ENCODE peak calls at places on chromosomes 12 and 14, in nine cellular contexts. D is astrocyte; X is Right ventricle myocardium superior; J is pancreas; H is T-helper 9 cell; V is anterior cingulate cortex; W is activated CD4-positive, CD25-positive, alpha-beta regulatory T cell treated with anti-CD3 and anti-CD28 coated beads, Interleukin-2, amount 50 U/mL, for 16 hours; M is left ventricle myocardium superior; O is tibial nerve. Z is an unnamed sample.

GRCh38 chr14:23551266-23552028 is at the start of gene ZFHX2:
- DNase-seq in V (peak), M (peak), O (peak), H (peak), W (peak), J (peak), X (peak), D (peak), Z (peak)

GRCh38 chr12:25957898-25958253 is 606 bp upstream of the RASSF8 start:
- DNase-seq in M (no peak), D (peak), W (no peak), H (no peak), V (no peak), O (peak), X (no peak), J (no peak), Z (peak)

GRCh38 chr12:26723379-26724308 is 109.3 kb downstream of the ITPR2 start:
- DNase-seq in O (no peak), D (peak), M (no peak), J (no peak), V (no peak), W (no peak), H (no peak), X (no peak), Z (no peak)

GRCh38 chr14:89465894-89466293 is 48.9 kb upstream of the FOXN3 start:
- DNase-seq in X (no peak), V (no peak), D (no peak), M (no peak), J (no peak), W (no peak), H (no peak), O (no peak), Z (no peak)

GRCh38 chr12:79897617-79898016 is 37.3 kb downstream of the PPP1R12A start:
- DNase-seq in M (no peak), V (no peak), W (no peak), X (no peak), O (no peak), H (no peak), D (peak), J (no peak), Z (no peak)

GRCh38 chr12:48198619-48198973 is 4.5 kb downstream of the OR10AD1 start:
- DNase-seq in W (no peak), O (no peak), J (peak), D (no peak), X (peak), H (no peak), V (no peak), M (peak), Z (no peak)

GRCh38 chr14:51860164-51860835 is at the start of gene GNG2:
- DNase-seq in O (peak), D (peak), H (peak), X (peak), M (peak), J (peak), V (peak), W (peak), Z (peak)

GRCh38 chr12:70241845-70242244 is 1.4 kb upstream of the CNOT2 start:
- DNase-seq in J (no peak), D (no peak), V (no peak), X (no peak), W (no peak), M (no peak), H (no peak), O (no peak), Z (no peak)

GRCh38 chr12:124744659-124745467 is 118.8 kb downstream of the SCARB1 start:
- DNase-seq in V (no peak), O (no peak), M (peak), D (no peak), X (no peak), J (no peak), W (no peak), H (no peak), Z (no peak)

GRCh38 chr14:73457050-73457934 is 1.1 kb downstream of the NUMB start:
- DNase-seq in W (no peak), O (no peak), H (peak), M (peak), D (no peak), X (peak), J (peak), V (no peak), Z (no peak)

GRCh38 chr12:113914806-113915205 is 51.3 kb downstream of the RBM19 start:
- DNase-seq in X (no peak), W (no peak), J (no peak), V (no peak), D (no peak), O (no peak), M (no peak), H (no peak), Z (no peak)

GRCh38 chr12:110741371-110741770 is 1.3 kb downstream of the PPP1CC start:
- DNase-seq in V (no peak), J (no peak), H (no peak), W (no peak), X (no peak), M (no peak), O (no peak), D (no peak), Z (no peak)

GRCh38 chr12:19971396-19971802 is 396.9 kb upstream of the PDE3A start:
- DNase-seq in J (peak), D (peak), W (no peak), V (no peak), M (no peak), X (no peak), H (no peak), O (no peak), Z (no peak)

GRCh38 chr12:48794870-48795269 is 6.0 kb upstream of the ADCY6 start:
- DNase-seq in O (no peak), X (no peak), M (no peak), H (no peak), D (no peak), W (no peak), V (no peak), J (no peak), Z (no peak)

GRCh38 chr12:25811656-25812126 is 146.8 kb upstream of the RASSF8 start:
- DNase-seq in D (peak), V (no peak), M (no peak), X (no peak), O (no peak), W (no peak), H (no peak), J (no peak), Z (peak)

GRCh38 chr14:91873476-91874265 is 6.3 kb upstream of the TC2N start:
- DNase-seq in V (no peak), J (peak), D (no peak), M (peak), H (peak), O (no peak), X (no peak), W (peak), Z (no peak)

GRCh38 chr14:63262446-63262845 is 56.3 kb downstream of the GPHB5 start:
- DNase-seq in D (no peak), V (no peak), J (no peak), X (no peak), H (no peak), M (no peak), O (no peak), W (no peak), Z (no peak)

GRCh38 chr12:131208425-131208824 is 254.7 kb downstream of the ADGRD1 start:
- DNase-seq in W (no peak), V (no peak), J (no peak), X (no peak), D (no peak), H (no peak), O (no peak), M (no peak), Z (no peak)

GRCh38 chr14:29410581-29410980 is 517.1 kb downstream of the PRKD1 start:
- DNase-seq in X (no peak), D (no peak), H (no peak), W (no peak), O (no peak), M (no peak), V (no peak), J (no peak), Z (no peak)

GRCh38 chr14:104187931-104188726 is 49.7 kb downstream of the KIF26A start:
- DNase-seq in D (no peak), O (no peak), V (no peak), X (no peak), H (no peak), M (no peak), J (no peak), W (no peak), Z (no peak)

GRCh38 chr14:34843011-34843554 is 32.1 kb downstream of the BAZ1A start:
- DNase-seq in D (peak), H (no peak), J (no peak), W (no peak), V (peak), X (no peak), O (no peak), M (no peak), Z (no peak)

Z was measured in putamen.